ENCODE peak calls at places on chromosomes 16 and 17, in eight cellular contexts. F is Peyer's patch, X is ovary, M is esophagus squamous epithelium, C is lower leg skin, H is prostate gland, W is HCT116, Q is body of pancreas. Y is an unnamed sample.

GRCh38 chr17:7843536-7844291 is 9.7 kb downstream of the KDM6B start:
- DNase-seq in M (peak), X (peak), C (peak), H (peak), W (no peak), Q (peak), F (peak), Y (peak)

GRCh38 chr16:26987631-26988030 is 79.1 kb upstream of the C16orf82 start:
- DNase-seq in H (no peak), W (no peak), Q (no peak), M (no peak), F (no peak), X (no peak), C (peak), Y (no peak)

GRCh38 chr17:78040561-78041400 is 82.3 kb downstream of the TNRC6C start:
- DNase-seq in F (peak), M (no peak), C (peak), W (peak), Q (peak), X (peak), H (peak), Y (peak)

GRCh38 chr17:77924757-77925336 is 33.7 kb upstream of the TNRC6C start:
- DNase-seq in C (no peak), Q (peak), M (no peak), W (no peak), F (no peak), H (no peak), X (no peak), Y (peak)

GRCh38 chr16:7268182-7268581 is 64.5 kb upstream of the RBFOX1 start:
- DNase-seq in Q (peak), F (no peak), X (no peak), C (no peak), M (no peak), H (no peak), W (no peak), Y (no peak)

GRCh38 chr17:35046245-35046644 is 17.3 kb downstream of the RFFL start:
- DNase-seq in H (no peak), X (no peak), W (no peak), C (no peak), F (no peak), M (no peak), Q (no peak), Y (no peak)

GRCh38 chr16:10188236-10188635 is 6.0 kb upstream of the GRIN2A start:
- DNase-seq in H (no peak), C (no peak), X (no peak), W (no peak), Q (no peak), F (no peak), M (no peak), Y (no peak)

GRCh38 chr16:89346869-89347268 is 129.4 kb downstream of the ZNF778 start:
- DNase-seq in X (peak), H (no peak), Q (no peak), M (no peak), C (no peak), F (no peak), W (no peak), Y (no peak)

GRCh38 chr16:68985855-68986254 is 119.6 kb upstream of the HAS3 start:
- DNase-seq in M (no peak), X (peak), H (no peak), C (no peak), Q (no peak), W (peak), F (no peak), Y (peak)

GRCh38 chr17:74749262-74750038 is 1.0 kb downstream of the NHERF1 start:
- DNase-seq in X (peak), W (no peak), F (peak), C (no peak), H (no peak), Q (peak), M (no peak), Y (no peak)

GRCh38 chr16:3503513-3503912 is 2.7 kb downstream of the CLUAP1 start:
- DNase-seq in X (no peak), M (no peak), C (no peak), W (no peak), Q (no peak), F (peak), H (no peak), Y (peak)

GRCh38 chr17:50275279-50275678 is 1.0 kb downstream of the TMEM92 start:
- DNase-seq in Q (no peak), C (no peak), M (no peak), F (no peak), W (no peak), X (peak), H (no peak), Y (no peak)

GRCh38 chr16:74830646-74831045 is 56.0 kb upstream of the FA2H start:
- DNase-seq in M (no peak), F (no peak), H (no peak), C (no peak), X (no peak), Q (no peak), W (no peak), Y (no peak)

GRCh38 chr17:52227926-52228325 is 69.4 kb upstream of the CA10 start:
- DNase-seq in M (no peak), Q (no peak), F (no peak), X (no peak), C (no peak), W (no peak), H (no peak), Y (no peak)

GRCh38 chr17:59803377-59803757 is 89.4 kb downstream of the TUBD1 start:
- DNase-seq in F (no peak), X (no peak), C (no peak), M (no peak), Q (no peak), H (no peak), W (no peak), Y (no peak)

GRCh38 chr16:55037051-55037450 is 106.4 kb downstream of the IRX5 start:
- DNase-seq in H (no peak), M (no peak), W (no peak), F (no peak), C (peak), X (no peak), Q (no peak), Y (no peak)

GRCh38 chr16:14196011-14196410 is 124.9 kb downstream of the MRTFB start:
- DNase-seq in W (no peak), H (no peak), M (no peak), X (no peak), F (no peak), Q (no peak), C (no peak), Y (no peak)

GRCh38 chr16:242281-242680 is 7.7 kb downstream of the FAM234A start:
- DNase-seq in C (no peak), X (no peak), F (no peak), Q (no peak), M (no peak), W (no peak), H (no peak), Y (no peak)

GRCh38 chr17:78922876-78923498 is 2.2 kb downstream of the TIMP2 start:
- DNase-seq in H (no peak), F (no peak), C (no peak), Q (no peak), W (no peak), M (no peak), X (peak), Y (no peak)

GRCh38 chr17:58082341-58082869 is 814 bp upstream of the DYNLL2 start:
- DNase-seq in X (no peak), H (no peak), C (no peak), M (no peak), Q (peak), W (no peak), F (no peak), Y (no peak)

GRCh38 chr16:46972429-46972970 is 974 bp downstream of the DNAJA2 start:
- DNase-seq in Q (no peak), C (no peak), M (no peak), W (no peak), F (no peak), H (no peak), X (no peak), Y (no peak)

GRCh38 chr16:4316103-4316731 is 350 bp downstream of the GLIS2 start:
- DNase-seq in F (no peak), W (no peak), X (no peak), C (no peak), M (no peak), Q (no peak), H (no peak), Y (no peak)

GRCh38 chr16:70678898-70679652 is 6.8 kb downstream of the MTSS2 start:
- DNase-seq in M (no peak), X (peak), C (no peak), F (no peak), W (no peak), H (no peak), Q (no peak), Y (no peak)

GRCh38 chr16:17259751-17260270 is 210.9 kb downstream of the XYLT1 start:
- DNase-seq in W (no peak), C (no peak), Q (no peak), F (no peak), H (no peak), X (no peak), M (no peak), Y (no peak)

GRCh38 chr16:5502944-5503343 is 405.3 kb upstream of the EEF2KMT start:
- DNase-seq in M (no peak), W (no peak), C (no peak), X (no peak), F (no peak), H (no peak), Q (no peak), Y (no peak)

GRCh38 chr16:52548261-52549010 is 1.5 kb upstream of the TOX3 start:
- DNase-seq in M (no peak), F (no peak), H (no peak), X (no peak), W (no peak), Q (no peak), C (no peak), Y (no peak)

GRCh38 chr16:70694088-70694487 is 8.2 kb upstream of the MTSS2 start:
- DNase-seq in C (no peak), F (no peak), M (no peak), X (no peak), Q (no peak), W (no peak), H (no peak), Y (no peak)

GRCh38 chr17:45812102-45812501 is 28.0 kb downstream of the CRHR1 start:
- DNase-seq in F (no peak), Q (no peak), M (no peak), C (no peak), H (no peak), X (no peak), W (peak), Y (no peak)

GRCh38 chr17:72563952-72564351 is 443.1 kb downstream of the SOX9 start:
- DNase-seq in M (no peak), F (no peak), Q (no peak), X (no peak), H (no peak), C (no peak), W (no peak), Y (no peak)

GRCh38 chr17:19273731-19274130 is 36.6 kb downstream of the EPN2 start:
- DNase-seq in F (no peak), W (no peak), X (no peak), M (no peak), H (no peak), C (no peak), Q (no peak), Y (no peak)

GRCh38 chr16:70250748-70251650 is 741 bp downstream of the EXOSC6 start:
- DNase-seq in F (peak), M (no peak), W (no peak), Q (peak), H (peak), X (no peak), C (peak), Y (no peak)

GRCh38 chr16:1538804-1539520 is 5.5 kb downstream of the TMEM204 start:
- DNase-seq in M (no peak), H (no peak), X (peak), Q (no peak), C (no peak), W (no peak), F (no peak), Y (no peak)

GRCh38 chr17:10217916-10218315 is 19.5 kb upstream of the GAS7 start:
- DNase-seq in X (no peak), C (no peak), Q (no peak), H (no peak), M (no peak), W (no peak), F (no peak), Y (no peak)

GRCh38 chr17:37220609-37220953 is 155.2 kb upstream of the C17orf78 start:
- DNase-seq in Q (no peak), C (no peak), M (no peak), H (no peak), W (peak), F (no peak), X (no peak), Y (no peak)

GRCh38 chr16:4898811-4899473 is 38.0 kb downstream of the PPL start:
- DNase-seq in C (no peak), H (no peak), F (no peak), M (no peak), W (no peak), X (no peak), Q (no peak), Y (no peak)

GRCh38 chr17:28041844-28042656 is 427 bp upstream of the NLK start:
- DNase-seq in Q (no peak), C (no peak), H (no peak), X (no peak), F (no peak), M (no peak), W (no peak), Y (no peak)

GRCh38 chr17:28043296-28043695 is 819 bp downstream of the NLK start:
- DNase-seq in X (no peak), C (no peak), H (no peak), M (no peak), W (no peak), F (no peak), Q (no peak), Y (no peak)

GRCh38 chr17:28042721-28043291 is 329 bp downstream of the NLK start:
- DNase-seq in W (no peak), X (peak), Q (no peak), M (no peak), F (no peak), C (no peak), H (no peak), Y (no peak)

GRCh38 chr17:28042657-28042720 is at the start of gene NLK:
- DNase-seq in H (no peak), X (no peak), F (no peak), W (no peak), Q (no peak), C (no peak), M (no peak), Y (no peak)

DNA sequence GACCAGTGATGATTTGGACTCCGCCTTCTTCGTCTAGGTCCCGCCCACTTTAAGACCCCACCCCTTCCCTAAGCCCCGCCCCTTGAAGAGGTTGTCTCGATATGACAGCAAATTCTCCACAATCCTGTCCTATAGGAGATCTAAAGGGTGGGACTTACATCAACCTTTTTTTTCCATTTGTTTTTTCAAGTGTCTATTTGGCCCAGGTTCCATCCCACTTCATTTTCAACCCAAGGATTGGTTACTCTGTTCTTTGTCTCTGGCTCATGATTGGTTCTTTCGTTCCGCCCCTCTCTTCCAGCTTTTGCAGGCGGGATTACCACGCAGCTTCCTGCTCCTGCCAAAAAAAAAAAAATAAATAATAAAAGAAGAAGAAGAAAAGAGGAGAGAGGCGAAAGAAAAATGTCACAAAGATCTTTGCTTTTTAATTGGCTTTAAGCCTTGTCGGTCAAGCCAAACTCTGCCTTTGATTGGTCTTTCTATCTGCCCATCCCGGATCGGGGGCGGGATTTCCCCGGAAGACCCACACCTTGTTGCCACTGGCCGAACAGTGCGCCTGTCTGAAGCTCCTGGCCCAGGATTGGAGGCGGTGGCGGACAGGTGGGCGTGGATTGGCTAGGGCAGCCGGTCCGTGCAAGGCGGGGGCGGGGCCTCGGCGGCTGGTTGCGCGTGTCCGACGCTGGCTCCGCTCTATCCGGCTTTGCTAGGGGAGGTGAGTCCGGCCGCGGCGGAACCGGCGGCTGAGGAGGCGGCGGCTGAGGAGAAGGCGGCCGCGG is 1.2 kb upstream of the NLK start:
- DNase-seq in W (peak), F (peak), X (peak), H (peak), C (peak), Q (peak), M (peak), Y (peak)
- TF ChIP-seq POLR2A in W (no peak), F (peak), X (peak), H (peak), C (no peak), Q (peak), M (no peak), Y (no peak)

DNA sequence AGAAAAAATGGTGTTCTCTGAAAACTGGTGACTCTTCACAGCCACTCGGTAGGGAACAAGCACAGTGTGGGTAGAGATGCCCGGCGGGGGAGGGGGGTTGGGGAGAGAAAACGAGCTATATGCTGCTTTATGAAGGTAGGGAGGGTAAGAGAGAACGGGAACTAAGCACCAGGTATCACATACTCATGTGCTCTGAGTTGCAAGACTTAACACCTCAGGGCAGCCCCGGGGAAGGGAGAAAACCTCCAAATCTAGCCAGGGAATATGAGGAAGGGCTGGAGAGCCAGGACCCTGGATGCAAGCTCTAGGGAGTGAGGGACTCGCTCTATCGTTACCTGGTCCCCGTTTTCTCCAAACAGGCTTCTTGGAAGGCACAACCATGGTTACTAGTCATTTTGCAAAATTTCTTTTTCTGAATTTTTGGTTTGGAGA is 35.3 kb downstream of the HIC1 start:
- DNase-seq in X (no peak), M (no peak), W (no peak), H (no peak), C (no peak), F (no peak), Q (no peak), Y (no peak)
- H3K4me3 ChIP-seq in X (no peak), M (no peak), W (no peak), H (no peak), C (no peak), F (peak), Q (no peak), Y (no peak)

GRCh38 chr17:81911277-81911961 is at the start of gene PCYT2:
- DNase-seq in M (peak), Q (peak), C (peak), H (peak), W (peak), X (peak), F (peak), Y (peak)
- TF ChIP-seq POLR2A in M (no peak), Q (no peak), C (no peak), H (no peak), W (no peak), X (no peak), F (peak), Y (no peak)

DNA sequence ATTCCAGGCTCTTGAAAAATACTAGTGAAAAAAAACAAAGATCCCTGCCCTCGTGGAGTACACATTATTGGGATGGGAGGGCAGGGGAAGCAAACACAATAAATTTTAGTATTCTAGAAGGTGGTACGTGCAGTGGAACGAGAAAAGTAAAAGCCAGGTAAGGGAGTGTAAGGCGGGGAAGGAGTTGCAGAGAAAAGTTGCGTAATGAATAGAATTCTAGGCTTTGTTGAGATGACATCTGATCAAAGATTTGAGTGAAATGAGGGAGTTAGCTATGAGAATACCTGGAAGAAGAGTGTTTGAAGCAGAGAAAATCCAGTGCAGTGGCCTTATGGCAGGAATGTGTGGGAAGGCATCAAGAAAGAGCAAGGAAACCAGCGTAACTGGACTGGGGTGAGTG is 2.1 kb downstream of the CKLF start:
- DNase-seq in W (no peak), C (no peak), F (no peak), H (no peak), X (no peak), Q (no peak), M (no peak), Y (no peak)
- H3K4me3 ChIP-seq in W (no peak), C (no peak), F (no peak), H (no peak), X (no peak), Q (no peak), M (no peak), Y (no peak)

GRCh38 chr17:66301864-66302741 is at the start of gene PRKCA:
- DNase-seq in M (no peak), H (peak), C (peak), Q (peak), W (peak), F (peak), X (peak), Y (no peak)
- TF ChIP-seq POLR2A in M (no peak), H (peak), C (no peak), Q (peak), W (peak), F (peak), X (peak), Y (no peak)

GRCh38 chr17:28468781-28469180 is 4.7 kb upstream of the SLC13A2 start:
- DNase-seq in W (no peak), H (no peak), Q (no peak), M (no peak), X (no peak), C (no peak), F (no peak), Y (no peak)
- H3K4me3 ChIP-seq in W (no peak), H (no peak), Q (no peak), M (no peak), X (no peak), C (no peak), F (no peak), Y (no peak)

GRCh38 chr17:41917957-41918391 is 777 bp downstream of the ACLY start:
- DNase-seq in X (peak), F (peak), H (peak), W (no peak), Q (peak), C (peak), M (no peak), Y (peak)

GRCh38 chr17:41919840-41920579 is 1.3 kb upstream of the ACLY start:
- DNase-seq in F (no peak), C (no peak), M (no peak), H (no peak), Q (peak), X (peak), W (no peak), Y (no peak)

GRCh38 chr17:41917192-41917591 is 1.6 kb downstream of the ACLY start:
- DNase-seq in M (no peak), F (no peak), X (no peak), Q (peak), C (no peak), W (no peak), H (peak), Y (no peak)

GRCh38 chr17:41919165-41919817 is 540 bp upstream of the ACLY start:
- DNase-seq in M (no peak), C (no peak), H (peak), X (no peak), Q (no peak), W (peak), F (no peak), Y (peak)

GRCh38 chr17:41918392-41919164 is at the start of gene ACLY:
- DNase-seq in W (peak), M (peak), C (peak), Q (peak), H (peak), X (peak), F (peak), Y (peak)
- TF ChIP-seq POLR2A in W (peak), M (no peak), C (no peak), Q (peak), H (peak), X (peak), F (peak), Y (peak)

GRCh38 chr17:76501827-76502307 is 644 bp upstream of the RHBDF2 start:
- DNase-seq in C (no peak), M (no peak), Q (peak), F (no peak), H (no peak), W (no peak), X (no peak), Y (no peak)
- H3K4me3 ChIP-seq in C (no peak), M (peak), Q (no peak), F (no peak), H (peak), W (peak), X (peak), Y (peak)